ENCODE peak calls at places on chromosomes 2 and 18, in eight cellular contexts. G is left lung; Y is CD4-positive, alpha-beta T cell; P is astrocyte; M is GM13977; B is Calu3; Q is left ventricle myocardium inferior; D is kidney. H is an unnamed sample.

GRCh38 chr2:215613265-215613664 is 177.4 kb upstream of the FN1 start:
- DNase-seq in M (no peak), B (peak; percentile 17), Q (no peak), P (no peak), Y (no peak), D (no peak), G (no peak), H (no peak)

GRCh38 chr2:24238158-24238557 is 63.3 kb downstream of the FAM228A start:
- DNase-seq in Q (no peak), Y (no peak), G (no peak), D (no peak), P (no peak), M (no peak), B (no peak), H (no peak)

GRCh38 chr2:200778038-200778437 is 33.7 kb upstream of the BZW1 start:
- DNase-seq in M (no peak), P (peak; percentile 43), B (no peak), D (no peak), Y (no peak), G (no peak), Q (no peak), H (no peak)

GRCh38 chr2:199348871-199349270 is 108.9 kb downstream of the SATB2 start:
- DNase-seq in Q (no peak), M (no peak), Y (no peak), G (no peak), D (no peak), P (no peak), B (no peak), H (no peak)

GRCh38 chr2:233354500-233354924 is 218 bp downstream of the DGKD start:
- DNase-seq in P (no peak), G (peak; percentile 45), B (no peak), M (no peak), Y (no peak), D (peak; percentile 81), Q (no peak), H (no peak)

GRCh38 chr2:226030369-226031077 is 631.0 kb downstream of the NYAP2 start:
- DNase-seq in D (no peak), B (no peak), G (no peak), Q (no peak), Y (no peak), P (no peak), M (no peak), H (no peak)

GRCh38 chr2:10447300-10448207 is 573 bp downstream of the ODC1 start:
- DNase-seq in Y (no peak), B (no peak), D (no peak), P (peak; percentile 35), G (no peak), Q (no peak), M (peak; percentile 83), H (no peak)

GRCh38 chr2:241868661-241869081 is 858 bp upstream of the RTP5 start:
- DNase-seq in G (no peak), B (no peak), Q (peak; percentile 8), Y (no peak), P (no peak), M (no peak), D (peak; percentile 61), H (no peak)

GRCh38 chr18:57834616-57835015 is 31.5 kb upstream of the ATP8B1 start:
- DNase-seq in P (no peak), M (no peak), Q (no peak), D (no peak), Y (no peak), G (no peak), B (no peak), H (no peak)

GRCh38 chr2:166170356-166170755 is 42.5 kb upstream of the SCN1A start:
- DNase-seq in P (peak; percentile 64), B (no peak), D (no peak), Y (no peak), Q (no peak), M (no peak), G (no peak), H (no peak)

GRCh38 chr18:33135951-33136660 is 304.4 kb downstream of the CCDC178 start:
- DNase-seq in G (no peak), M (no peak), D (no peak), Y (no peak), P (peak; percentile 30), Q (no peak), B (no peak), H (no peak)

GRCh38 chr2:94994063-94994913 is 31.2 kb upstream of the MAL start:
- DNase-seq in B (no peak), G (peak; percentile 16), D (no peak), Y (no peak), P (no peak), M (no peak), Q (no peak), H (no peak)

GRCh38 chr2:237257471-237257951 is 156.5 kb downstream of the COL6A3 start:
- DNase-seq in M (no peak), Q (peak; percentile 35), D (peak; percentile 71), P (peak; percentile 54), G (no peak), Y (no peak), B (no peak), H (no peak)

GRCh38 chr2:233387667-233388528 is 33.6 kb downstream of the DGKD start:
- DNase-seq in B (no peak), P (peak; percentile 91), D (peak; percentile 94), Y (no peak), Q (peak; percentile 94), M (no peak), G (peak; percentile 88), H (peak; percentile 85)

GRCh38 chr2:183037660-183038340 is 457 bp downstream of the NCKAP1 start:
- DNase-seq in B (peak; percentile 39), P (peak; percentile 21), Y (peak; percentile 10), G (peak; percentile 46), M (peak; percentile 62), D (no peak), Q (peak; percentile 51), H (peak; percentile 67)

GRCh38 chr2:109052922-109053321 is 63.9 kb upstream of the EDAR start:
- DNase-seq in D (no peak), M (no peak), Q (no peak), Y (no peak), G (no peak), P (no peak), B (no peak), H (no peak)

DNA sequence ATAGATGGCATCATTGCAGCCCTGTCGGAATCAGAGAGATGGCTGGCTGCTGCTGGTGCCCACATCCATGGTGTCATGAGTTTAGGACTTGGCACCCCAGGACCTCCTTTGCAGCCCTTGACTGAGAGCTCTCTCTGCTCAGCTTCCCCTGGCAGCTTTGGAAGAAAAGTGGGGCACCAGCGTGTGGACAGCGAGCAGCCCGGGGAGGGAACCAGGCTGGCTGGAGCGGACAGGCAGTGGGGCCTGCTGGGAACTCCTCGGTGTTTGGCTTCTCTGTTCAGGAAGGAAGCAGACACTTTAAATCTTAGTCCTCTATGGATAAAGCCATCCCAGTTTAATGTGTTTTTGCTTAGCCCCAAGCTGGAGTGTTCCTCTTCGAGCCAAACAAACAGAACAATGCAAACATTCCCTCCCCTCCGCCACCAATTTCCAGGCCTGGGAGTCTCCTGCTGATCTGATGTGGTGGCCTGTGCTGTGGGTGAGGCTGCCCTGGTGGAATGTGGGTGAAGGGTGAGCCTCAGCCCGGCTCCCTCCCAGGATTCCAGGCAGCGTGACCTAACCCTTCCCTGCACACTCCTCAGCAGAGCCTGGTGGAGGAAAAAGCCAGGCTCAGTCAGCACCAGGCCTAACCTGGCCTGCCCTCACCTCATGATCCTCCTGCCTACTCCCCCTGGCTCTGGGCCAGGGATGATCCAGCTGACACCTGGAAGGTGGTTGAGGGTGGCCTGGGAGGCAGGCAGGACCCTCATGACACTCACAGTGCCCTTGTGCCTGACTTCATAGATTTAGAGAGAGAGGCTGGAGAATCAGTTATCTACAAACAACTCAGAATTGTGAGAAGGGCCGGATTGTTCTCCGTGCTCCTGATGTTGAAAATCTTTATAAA is 21.6 kb upstream of the ITGB6 start:
- DNase-seq in Q (peak; percentile 65), B (peak; percentile 67), M (no peak), D (peak; percentile 85), G (peak; percentile 83), P (peak; percentile 56), Y (no peak), H (no peak)
- TF ChIP-seq CTCF in Q (no peak), B (no peak), M (no peak), D (no peak), G (no peak), P (no peak), Y (no peak), H (no peak)

DNA sequence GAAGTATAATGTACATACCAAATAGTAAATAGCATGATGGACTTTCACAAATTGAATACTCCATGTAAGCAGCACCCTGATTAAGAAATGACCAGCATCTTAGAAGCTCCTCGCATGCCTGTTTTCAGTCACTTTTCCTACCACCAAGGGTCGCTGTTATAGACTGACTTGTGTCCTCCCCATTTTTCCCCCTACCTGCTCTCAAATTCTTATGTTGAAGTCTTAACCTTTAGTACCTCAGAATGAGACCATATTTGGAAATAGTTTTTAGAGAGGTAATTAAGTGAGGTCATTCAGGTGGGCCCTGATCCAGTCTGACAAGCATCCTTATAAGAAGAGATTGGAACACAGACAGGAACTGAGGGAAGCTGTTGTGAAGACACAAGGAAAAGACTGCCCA is 125.9 kb downstream of the LYPD6 start:
- DNase-seq in Y (no peak), B (no peak), M (no peak), Q (no peak), P (no peak), G (no peak), D (no peak), H (no peak)
- TF ChIP-seq CTCF in Y (no peak), B (no peak), M (no peak), Q (no peak), P (no peak), G (no peak), D (no peak), H (no peak)

DNA sequence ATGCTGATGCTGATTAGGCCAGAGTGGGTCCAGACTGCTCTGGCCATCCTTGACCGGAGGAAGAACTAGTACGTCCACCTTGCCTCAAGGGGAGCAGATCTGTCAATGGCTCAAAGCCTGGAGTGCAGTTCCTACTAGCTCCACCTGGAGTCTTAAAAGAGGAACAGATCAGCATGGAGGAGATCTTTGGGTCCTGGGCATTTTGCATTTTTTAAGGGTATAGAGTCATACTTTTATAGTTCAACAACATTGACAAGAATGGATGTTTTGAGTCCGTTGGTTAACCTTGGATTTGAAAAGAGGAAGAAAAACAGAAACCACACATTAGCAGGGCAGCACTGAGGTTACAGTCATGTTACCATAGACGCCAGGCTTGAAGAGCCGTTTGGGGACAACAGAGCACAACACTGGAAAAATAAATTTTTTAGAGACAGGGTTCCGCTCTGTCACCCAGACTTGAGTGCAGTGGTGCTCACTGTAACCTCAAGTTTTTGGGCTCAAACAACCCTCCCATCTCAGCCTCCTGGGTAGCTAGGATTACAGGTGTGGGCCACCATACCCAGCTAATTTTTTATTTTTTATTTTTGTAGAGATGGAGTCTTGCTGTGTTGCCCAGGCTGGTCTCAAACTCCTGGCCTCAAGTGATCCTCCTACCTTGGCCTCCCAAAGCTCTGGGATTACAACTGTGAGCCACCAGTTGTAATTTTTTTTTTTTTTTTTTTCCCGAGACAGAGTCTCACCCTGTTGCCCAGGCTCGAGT is 78.5 kb downstream of the PRKCE start:
- DNase-seq in P (no peak), Q (no peak), Y (no peak), G (no peak), M (peak; percentile 52), D (no peak), B (peak; percentile 14), H (no peak)
- TF ChIP-seq CTCF in P (no peak), Q (no peak), Y (no peak), G (no peak), M (peak; percentile 54), D (peak; percentile 21), B (peak; percentile 48), H (no peak)

DNA sequence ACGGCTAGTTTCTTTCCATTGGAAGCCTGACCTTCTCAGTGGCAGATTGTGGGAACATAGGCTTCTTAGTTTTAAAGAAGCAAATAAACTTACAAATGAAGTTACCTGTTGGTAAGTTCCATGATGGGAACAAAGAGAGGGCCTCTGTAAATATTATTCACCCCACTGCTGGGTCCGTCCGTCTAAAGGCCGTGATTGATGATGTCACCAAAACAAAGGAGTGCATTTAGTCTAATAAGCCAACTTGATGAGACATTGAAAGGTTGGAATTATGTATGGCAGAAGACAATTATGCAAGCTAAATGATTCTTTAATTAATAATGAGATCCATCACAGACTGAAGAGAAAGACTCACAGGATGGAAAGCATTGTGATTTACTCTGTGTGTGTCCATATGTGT is 1091.9 kb upstream of the FANCL start:
- DNase-seq in M (no peak), Q (no peak), D (no peak), G (no peak), Y (no peak), P (no peak), B (no peak), H (no peak)
- TF ChIP-seq CTCF in M (no peak), Q (no peak), D (no peak), G (no peak), Y (no peak), P (no peak), B (no peak), H (no peak)

H was measured in mesothelial cell of epicardium.